ENCODE peak calls at places on chromosomes 6 and 20, in six cellular contexts. One of them, this sample, is unnamed.

GRCh38 chr20:45470262-45470931 is 844 bp downstream of the WFDC2 start:
- DNase-seq in NCI-H1092: peak
- DNase-seq in NCI-H510A treated with DMSO at 0.1 percent for 48 hours: peak
- DNase-seq in effector CD4-positive, alpha-beta T cell: no peak
- DNase-seq in amniotic stem cell: no peak
- DNase-seq in NAMALWA: no peak
- DNase-seq in this sample: peak

GRCh38 chr20:11080776-11081406 is 407.1 kb upstream of the JAG1 start:
- DNase-seq in NCI-H1092: no peak
- DNase-seq in NCI-H510A treated with DMSO at 0.1 percent for 48 hours: no peak
- DNase-seq in effector CD4-positive, alpha-beta T cell: no peak
- DNase-seq in amniotic stem cell: no peak
- DNase-seq in NAMALWA: no peak
- DNase-seq in this sample: no peak

GRCh38 chr6:108565091-108565766 is 4.5 kb downstream of the FOXO3 start:
- DNase-seq in NCI-H1092: no peak
- DNase-seq in NCI-H510A treated with DMSO at 0.1 percent for 48 hours: no peak
- DNase-seq in effector CD4-positive, alpha-beta T cell: no peak
- DNase-seq in amniotic stem cell: no peak
- DNase-seq in NAMALWA: peak
- DNase-seq in this sample: peak

GRCh38 chr20:49393803-49394202 is 88.7 kb downstream of the KCNB1 start:
- DNase-seq in NCI-H1092: no peak
- DNase-seq in NCI-H510A treated with DMSO at 0.1 percent for 48 hours: no peak
- DNase-seq in effector CD4-positive, alpha-beta T cell: no peak
- DNase-seq in amniotic stem cell: no peak
- DNase-seq in NAMALWA: no peak
- DNase-seq in this sample: no peak

GRCh38 chr20:47586648-47587306 is 85.1 kb downstream of the NCOA3 start:
- DNase-seq in NCI-H1092: no peak
- DNase-seq in NCI-H510A treated with DMSO at 0.1 percent for 48 hours: no peak
- DNase-seq in effector CD4-positive, alpha-beta T cell: no peak
- DNase-seq in amniotic stem cell: no peak
- DNase-seq in NAMALWA: no peak
- DNase-seq in this sample: no peak

GRCh38 chr6:157658301-157658700 is 164.7 kb upstream of the SNX9 start:
- DNase-seq in NCI-H1092: no peak
- DNase-seq in NCI-H510A treated with DMSO at 0.1 percent for 48 hours: no peak
- DNase-seq in effector CD4-positive, alpha-beta T cell: no peak
- DNase-seq in amniotic stem cell: no peak
- DNase-seq in NAMALWA: no peak
- DNase-seq in this sample: no peak

GRCh38 chr20:49510562-49511117 is 28.2 kb upstream of the KCNB1 start:
- DNase-seq in NCI-H1092: no peak
- DNase-seq in NCI-H510A treated with DMSO at 0.1 percent for 48 hours: no peak
- DNase-seq in effector CD4-positive, alpha-beta T cell: no peak
- DNase-seq in amniotic stem cell: peak
- DNase-seq in NAMALWA: no peak
- DNase-seq in this sample: no peak

GRCh38 chr6:38417521-38417920 is 222.2 kb downstream of the BTBD9 start:
- DNase-seq in NCI-H1092: no peak
- DNase-seq in NCI-H510A treated with DMSO at 0.1 percent for 48 hours: no peak
- DNase-seq in effector CD4-positive, alpha-beta T cell: no peak
- DNase-seq in amniotic stem cell: no peak
- DNase-seq in NAMALWA: no peak
- DNase-seq in this sample: no peak

GRCh38 chr6:41729624-41730023 is 5.8 kb downstream of the TFEB start:
- DNase-seq in NCI-H1092: no peak
- DNase-seq in NCI-H510A treated with DMSO at 0.1 percent for 48 hours: no peak
- DNase-seq in effector CD4-positive, alpha-beta T cell: no peak
- DNase-seq in amniotic stem cell: no peak
- DNase-seq in NAMALWA: no peak
- DNase-seq in this sample: no peak

GRCh38 chr20:30503992-30504570 is 753.4 kb upstream of the DEFB115 start:
- DNase-seq in NCI-H1092: no peak
- DNase-seq in NCI-H510A treated with DMSO at 0.1 percent for 48 hours: no peak
- DNase-seq in effector CD4-positive, alpha-beta T cell: no peak
- DNase-seq in amniotic stem cell: no peak
- DNase-seq in NAMALWA: no peak
- DNase-seq in this sample: no peak

GRCh38 chr20:54499111-54499510 is 23.7 kb downstream of the DOK5 start:
- DNase-seq in NCI-H1092: no peak
- DNase-seq in NCI-H510A treated with DMSO at 0.1 percent for 48 hours: no peak
- DNase-seq in effector CD4-positive, alpha-beta T cell: no peak
- DNase-seq in amniotic stem cell: no peak
- DNase-seq in NAMALWA: no peak
- DNase-seq in this sample: no peak

GRCh38 chr6:143060806-143061596 is at the start of gene AIG1:
- DNase-seq in NCI-H1092: no peak
- DNase-seq in NCI-H510A treated with DMSO at 0.1 percent for 48 hours: peak
- DNase-seq in effector CD4-positive, alpha-beta T cell: peak
- DNase-seq in amniotic stem cell: peak
- DNase-seq in NAMALWA: peak
- DNase-seq in this sample: peak

GRCh38 chr6:142848969-142849368 is 96.0 kb downstream of the HIVEP2 start:
- DNase-seq in NCI-H1092: no peak
- DNase-seq in NCI-H510A treated with DMSO at 0.1 percent for 48 hours: no peak
- DNase-seq in effector CD4-positive, alpha-beta T cell: no peak
- DNase-seq in amniotic stem cell: no peak
- DNase-seq in NAMALWA: peak
- DNase-seq in this sample: no peak

GRCh38 chr6:166076625-166077024 is 91.0 kb downstream of the TBXT start:
- DNase-seq in NCI-H1092: no peak
- DNase-seq in NCI-H510A treated with DMSO at 0.1 percent for 48 hours: no peak
- DNase-seq in effector CD4-positive, alpha-beta T cell: no peak
- DNase-seq in amniotic stem cell: no peak
- DNase-seq in NAMALWA: peak
- DNase-seq in this sample: no peak

GRCh38 chr6:1208876-1209275 is 103.0 kb upstream of the FOXQ1 start:
- DNase-seq in NCI-H1092: no peak
- DNase-seq in NCI-H510A treated with DMSO at 0.1 percent for 48 hours: no peak
- DNase-seq in effector CD4-positive, alpha-beta T cell: no peak
- DNase-seq in amniotic stem cell: no peak
- DNase-seq in NAMALWA: no peak
- DNase-seq in this sample: no peak

GRCh38 chr6:25296980-25297379 is 17.8 kb downstream of the CARMIL1 start:
- DNase-seq in NCI-H1092: no peak
- DNase-seq in NCI-H510A treated with DMSO at 0.1 percent for 48 hours: no peak
- DNase-seq in effector CD4-positive, alpha-beta T cell: no peak
- DNase-seq in amniotic stem cell: no peak
- DNase-seq in NAMALWA: no peak
- DNase-seq in this sample: no peak

GRCh38 chr6:89443658-89444057 is 10.7 kb downstream of the ANKRD6 start:
- DNase-seq in NCI-H1092: no peak
- DNase-seq in NCI-H510A treated with DMSO at 0.1 percent for 48 hours: no peak
- DNase-seq in effector CD4-positive, alpha-beta T cell: no peak
- DNase-seq in amniotic stem cell: no peak
- DNase-seq in NAMALWA: no peak
- DNase-seq in this sample: no peak

GRCh38 chr6:89508755-89509563 is 76.0 kb downstream of the ANKRD6 start:
- DNase-seq in NCI-H1092: no peak
- DNase-seq in NCI-H510A treated with DMSO at 0.1 percent for 48 hours: peak
- DNase-seq in effector CD4-positive, alpha-beta T cell: no peak
- DNase-seq in amniotic stem cell: no peak
- DNase-seq in NAMALWA: no peak
- DNase-seq in this sample: no peak

GRCh38 chr20:58853466-58853865 is 950 bp downstream of the GNAS start:
- DNase-seq in NCI-H1092: no peak
- DNase-seq in NCI-H510A treated with DMSO at 0.1 percent for 48 hours: no peak
- DNase-seq in effector CD4-positive, alpha-beta T cell: no peak
- DNase-seq in amniotic stem cell: no peak
- DNase-seq in NAMALWA: no peak
- DNase-seq in this sample: no peak

GRCh38 chr20:42961771-42962170 is 227.9 kb downstream of the PTPRT start:
- DNase-seq in NCI-H1092: no peak
- DNase-seq in NCI-H510A treated with DMSO at 0.1 percent for 48 hours: no peak
- DNase-seq in effector CD4-positive, alpha-beta T cell: no peak
- DNase-seq in amniotic stem cell: no peak
- DNase-seq in NAMALWA: no peak
- DNase-seq in this sample: no peak

GRCh38 chr6:18368277-18369105 is 18.7 kb upstream of the RNF144B start:
- DNase-seq in NCI-H1092: no peak
- DNase-seq in NCI-H510A treated with DMSO at 0.1 percent for 48 hours: no peak
- DNase-seq in effector CD4-positive, alpha-beta T cell: no peak
- DNase-seq in amniotic stem cell: no peak
- DNase-seq in NAMALWA: no peak
- DNase-seq in this sample: no peak

GRCh38 chr6:27209659-27210269 is 37.7 kb upstream of the PRSS16 start:
- DNase-seq in NCI-H1092: no peak
- DNase-seq in NCI-H510A treated with DMSO at 0.1 percent for 48 hours: no peak
- DNase-seq in effector CD4-positive, alpha-beta T cell: no peak
- DNase-seq in amniotic stem cell: no peak
- DNase-seq in NAMALWA: no peak
- DNase-seq in this sample: no peak

GRCh38 chr6:42819803-42820508 is 38.1 kb downstream of the BICRAL start:
- DNase-seq in NCI-H1092: no peak
- DNase-seq in NCI-H510A treated with DMSO at 0.1 percent for 48 hours: peak
- DNase-seq in effector CD4-positive, alpha-beta T cell: no peak
- DNase-seq in amniotic stem cell: no peak
- DNase-seq in NAMALWA: no peak
- DNase-seq in this sample: peak

GRCh38 chr20:52783769-52784168 is 188.4 kb upstream of the TSHZ2 start:
- DNase-seq in NCI-H1092: no peak
- DNase-seq in NCI-H510A treated with DMSO at 0.1 percent for 48 hours: no peak
- DNase-seq in effector CD4-positive, alpha-beta T cell: no peak
- DNase-seq in amniotic stem cell: no peak
- DNase-seq in NAMALWA: peak
- DNase-seq in this sample: peak

GRCh38 chr6:63804381-63804956 is 168.9 kb downstream of the PHF3 start:
- DNase-seq in NCI-H1092: no peak
- DNase-seq in NCI-H510A treated with DMSO at 0.1 percent for 48 hours: no peak
- DNase-seq in effector CD4-positive, alpha-beta T cell: no peak
- DNase-seq in amniotic stem cell: no peak
- DNase-seq in NAMALWA: no peak
- DNase-seq in this sample: no peak

GRCh38 chr6:8939615-8940014 is 504.3 kb upstream of the SLC35B3 start:
- DNase-seq in NCI-H1092: peak
- DNase-seq in NCI-H510A treated with DMSO at 0.1 percent for 48 hours: peak
- DNase-seq in effector CD4-positive, alpha-beta T cell: no peak
- DNase-seq in amniotic stem cell: no peak
- DNase-seq in NAMALWA: no peak
- DNase-seq in this sample: peak

GRCh38 chr20:49542514-49542991 is 25.4 kb downstream of the PTGIS start:
- DNase-seq in NCI-H1092: no peak
- DNase-seq in NCI-H510A treated with DMSO at 0.1 percent for 48 hours: no peak
- DNase-seq in effector CD4-positive, alpha-beta T cell: no peak
- DNase-seq in amniotic stem cell: no peak
- DNase-seq in NAMALWA: no peak
- DNase-seq in this sample: no peak

GRCh38 chr6:105184921-105185320 is 5.1 kb upstream of the POPDC3 start:
- DNase-seq in NCI-H1092: no peak
- DNase-seq in NCI-H510A treated with DMSO at 0.1 percent for 48 hours: no peak
- DNase-seq in effector CD4-positive, alpha-beta T cell: no peak
- DNase-seq in amniotic stem cell: no peak
- DNase-seq in NAMALWA: peak
- DNase-seq in this sample: no peak